ENCODE peak calls at places on chromosomes 16 and 17, in seven cellular contexts. U is MM.1S, W is BE2C, S is left ventricle myocardium inferior, H is lung, A is adrenal gland, Y is Panc1. B is an unnamed sample. For H3K4me1 and H3K9me3, the result is how much of the 10 kb centered on the place peaks cover.

GRCh38 chr17:40618754-40619625 is 28.6 kb downstream of the SMARCE1 start:
- DNase-seq in U (no peak), W (no peak), S (no peak), H (peak), A (no peak), Y (no peak), B (no peak)

GRCh38 chr17:82647593-82648164 is 565 bp downstream of the WDR45B start:
- DNase-seq in U (peak), W (peak), S (no peak), H (peak), A (peak), Y (no peak), B (no peak)

GRCh38 chr17:65750678-65751077 is 189.2 kb upstream of the AXIN2 start:
- DNase-seq in U (peak), W (peak), S (peak), H (peak), A (peak), Y (peak), B (no peak)

GRCh38 chr16:30374538-30374937 is at the start of gene MYL11:
- DNase-seq in U (no peak), W (no peak), S (no peak), H (no peak), A (no peak), Y (no peak), B (no peak)

GRCh38 chr17:77086433-77087010 is 54.2 kb upstream of the SEC14L1 start:
- DNase-seq in U (peak), W (peak), S (peak), H (peak), A (peak), Y (peak), B (peak)

GRCh38 chr16:89360760-89361435 is 129.5 kb downstream of the ANKRD11 start:
- DNase-seq in U (no peak), W (no peak), S (no peak), H (no peak), A (no peak), Y (no peak), B (no peak)

GRCh38 chr17:62676952-62677596 is 49.6 kb downstream of the MRC2 start:
- DNase-seq in U (no peak), W (no peak), S (no peak), H (no peak), A (no peak), Y (no peak), B (no peak)

GRCh38 chr16:57953857-57954256 is 17.1 kb downstream of the CNGB1 start:
- DNase-seq in U (no peak), W (no peak), S (no peak), H (no peak), A (no peak), Y (no peak), B (no peak)

GRCh38 chr17:32962320-32962707 is 29.3 kb upstream of the SPACA3 start:
- DNase-seq in U (no peak), W (no peak), S (no peak), H (no peak), A (no peak), Y (no peak), B (no peak)

GRCh38 chr16:35562471-35562870 is 2103.1 kb downstream of the TP53TG3F start:
- DNase-seq in U (peak), W (no peak), S (no peak), H (no peak), A (no peak), Y (no peak), B (no peak)

GRCh38 chr17:63405741-63406261 is 40.3 kb downstream of the CYB561 start:
- DNase-seq in U (peak), W (no peak), S (no peak), H (no peak), A (no peak), Y (no peak), B (peak)

GRCh38 chr16:11315499-11315898 is 29.8 kb upstream of the RMI2 start:
- DNase-seq in U (no peak), W (no peak), S (no peak), H (no peak), A (no peak), Y (no peak), B (no peak)

GRCh38 chr17:3979276-3979583 is 15.0 kb upstream of the ATP2A3 start:
- DNase-seq in U (no peak), W (no peak), S (no peak), H (no peak), A (no peak), Y (no peak), B (no peak)

GRCh38 chr17:79243603-79243990 is 169.0 kb downstream of the ENGASE start:
- DNase-seq in U (no peak), W (no peak), S (no peak), H (no peak), A (no peak), Y (no peak), B (no peak)

GRCh38 chr17:79244665-79245064 is 170.0 kb downstream of the ENGASE start:
- DNase-seq in U (no peak), W (no peak), S (no peak), H (no peak), A (no peak), Y (no peak), B (no peak)

GRCh38 chr17:79243996-79244395 is 169.4 kb downstream of the ENGASE start:
- DNase-seq in U (no peak), W (no peak), S (no peak), H (no peak), A (no peak), Y (no peak), B (no peak)

GRCh38 chr17:79242393-79242792 is 167.8 kb downstream of the ENGASE start:
- DNase-seq in U (no peak), W (no peak), S (no peak), H (no peak), A (no peak), Y (no peak), B (no peak)

GRCh38 chr17:79242873-79243602 is 168.4 kb downstream of the ENGASE start:
- DNase-seq in U (no peak), W (no peak), S (no peak), H (no peak), A (no peak), Y (no peak), B (no peak)
- H3K4me3 ChIP-seq in U (no peak), W (no peak), S (no peak), H (no peak), A (no peak), Y (no peak), B (no peak)

DNA sequence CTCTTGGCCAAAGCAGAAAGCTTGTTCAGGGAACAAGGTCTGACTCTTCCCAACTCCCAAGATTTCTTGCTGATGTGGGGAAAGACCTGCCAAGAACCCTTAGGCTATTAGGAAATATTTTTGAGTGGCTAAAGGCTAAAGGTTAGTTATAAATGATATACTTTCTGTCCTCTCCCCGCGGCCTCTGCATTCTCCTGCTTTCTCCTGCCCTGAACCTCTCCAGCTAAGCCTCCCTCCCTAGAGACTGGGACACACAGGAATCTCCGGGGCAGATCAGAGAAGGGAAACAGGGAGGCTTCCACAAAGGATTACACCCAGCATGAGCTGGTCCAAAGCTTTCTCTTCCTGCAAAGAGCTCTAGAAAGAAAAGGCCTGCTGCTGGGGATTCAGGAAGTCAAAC is 2.3 kb downstream of the SLC43A2 start:
- DNase-seq in U (no peak), W (no peak), S (no peak), H (no peak), A (no peak), Y (no peak), B (peak)
- H3K4me1 ChIP-seq in U (under half), W (under half), S (under half), H (under half), A (under half), Y (under half), B (under half)

DNA sequence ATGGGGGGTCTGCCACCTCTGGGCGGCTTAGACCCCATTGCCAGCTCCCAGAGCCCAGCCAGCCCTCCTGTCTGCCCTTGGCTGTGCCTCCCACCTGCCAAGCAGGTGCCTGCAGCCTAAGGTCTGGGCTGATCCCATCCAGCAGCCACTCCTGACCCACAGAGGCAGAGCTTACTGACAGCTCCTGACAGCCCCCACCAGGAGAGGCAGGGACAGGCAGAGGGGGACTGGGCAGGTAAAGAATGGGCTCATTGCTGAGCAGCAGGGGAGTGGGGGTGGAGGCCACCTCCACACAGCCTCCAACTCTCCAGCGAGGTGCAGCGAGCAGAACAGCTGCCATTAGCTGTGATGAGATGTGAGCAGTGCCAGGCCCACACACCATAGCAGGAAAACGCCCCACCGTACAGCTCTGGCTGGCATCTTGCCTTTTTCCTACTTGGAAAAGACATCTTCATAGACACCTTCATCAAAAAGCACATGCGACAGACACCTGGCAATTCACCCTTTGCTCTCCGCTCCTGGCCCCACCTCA is 164.4 kb downstream of the C16orf78 start:
- DNase-seq in U (no peak), W (no peak), S (no peak), H (no peak), A (no peak), Y (no peak), B (no peak)
- H3K9me3 ChIP-seq in U (under half), W (under half), S (under half), H (under half), A (under half), Y (under half), B (under half)

DNA sequence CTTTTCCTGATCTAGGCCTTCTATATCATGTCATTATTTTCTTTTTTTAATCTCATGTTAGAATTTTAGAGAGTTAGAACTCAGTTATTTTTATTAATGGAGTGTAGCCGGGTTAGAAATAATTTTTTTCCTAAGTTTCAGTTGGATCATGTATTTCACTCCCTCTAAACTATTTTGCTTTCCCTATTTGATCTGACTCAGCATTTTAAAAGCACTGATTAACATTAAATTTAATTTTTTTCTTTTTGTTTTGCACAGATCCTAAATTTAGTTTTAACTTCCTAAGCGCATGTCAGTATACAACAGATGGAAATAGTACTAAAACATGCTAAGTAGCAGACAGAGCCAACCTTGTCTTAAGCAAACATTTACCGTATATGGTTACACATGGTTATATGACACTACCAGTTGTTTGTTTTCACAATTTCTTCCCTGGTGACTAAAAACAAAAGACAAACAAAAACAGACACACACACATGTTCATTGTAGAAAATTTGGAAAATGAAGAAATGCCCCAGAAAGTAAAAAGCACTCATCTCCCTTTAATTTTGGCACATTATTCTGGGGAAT is 33.6 kb upstream of the RAB11FIP4 start:
- DNase-seq in U (no peak), W (no peak), S (no peak), H (no peak), A (no peak), Y (no peak), B (no peak)
- H3K4me3 ChIP-seq in U (no peak), W (no peak), S (no peak), H (no peak), A (no peak), Y (no peak), B (no peak)

GRCh38 chr17:49966767-49967166 is 2.2 kb upstream of the DLX4 start:
- DNase-seq in U (no peak), W (no peak), S (no peak), H (no peak), A (no peak), Y (no peak), B (no peak)
- H3K4me1 ChIP-seq in U (under half), W (under half), S (under half), H (under half), A (under half), Y (under half), B (under half)

DNA sequence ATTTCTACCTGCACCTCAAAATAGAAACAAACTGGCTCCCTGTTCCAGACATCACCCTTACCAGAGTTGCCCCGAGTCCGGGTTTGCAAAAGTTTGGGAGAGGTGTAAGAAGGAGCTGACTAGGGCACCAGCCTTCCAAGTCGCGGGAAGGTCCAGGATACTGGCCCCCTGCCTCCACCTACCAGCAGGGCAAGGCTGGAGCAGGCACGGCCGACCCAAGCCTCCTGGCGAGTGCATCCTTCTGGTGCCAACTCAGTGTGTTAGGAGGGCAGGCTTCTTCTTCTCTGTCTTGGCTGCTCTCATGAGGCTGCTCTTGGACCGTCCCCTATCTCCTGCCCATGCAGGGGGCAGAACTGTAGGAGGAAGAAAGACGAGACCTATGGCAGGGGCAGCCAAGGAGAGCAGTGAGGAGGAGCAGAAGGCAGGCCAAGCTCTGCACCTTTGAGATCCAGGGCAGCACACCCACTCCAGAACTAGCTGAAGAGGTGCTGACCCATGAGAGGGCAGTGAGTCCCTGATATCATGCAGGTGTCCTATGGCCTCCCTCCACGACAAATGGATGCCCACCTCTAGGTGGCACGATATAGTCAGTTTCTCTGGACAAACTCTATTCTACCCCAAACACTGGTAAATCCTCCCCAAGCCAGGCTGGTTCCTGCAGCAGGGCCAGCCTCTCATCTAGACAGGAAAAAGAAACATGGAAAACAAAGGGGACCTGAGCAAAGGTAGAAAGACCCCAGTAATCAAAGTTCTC is 54.4 kb downstream of the CYTH1 start:
- DNase-seq in U (peak), W (no peak), S (no peak), H (no peak), A (no peak), Y (no peak), B (no peak)
- H3K9me3 ChIP-seq in U (under half), W (under half), S (under half), H (under half), A (under half), Y (under half), B (under half)

GRCh38 chr17:78804777-78805176 is 22.7 kb upstream of the CYTH1 start:
- DNase-seq in U (no peak), W (no peak), S (no peak), H (no peak), A (no peak), Y (no peak), B (no peak)
- H3K4me3 ChIP-seq in U (no peak), W (no peak), S (no peak), H (no peak), A (no peak), Y (no peak), B (no peak)

DNA sequence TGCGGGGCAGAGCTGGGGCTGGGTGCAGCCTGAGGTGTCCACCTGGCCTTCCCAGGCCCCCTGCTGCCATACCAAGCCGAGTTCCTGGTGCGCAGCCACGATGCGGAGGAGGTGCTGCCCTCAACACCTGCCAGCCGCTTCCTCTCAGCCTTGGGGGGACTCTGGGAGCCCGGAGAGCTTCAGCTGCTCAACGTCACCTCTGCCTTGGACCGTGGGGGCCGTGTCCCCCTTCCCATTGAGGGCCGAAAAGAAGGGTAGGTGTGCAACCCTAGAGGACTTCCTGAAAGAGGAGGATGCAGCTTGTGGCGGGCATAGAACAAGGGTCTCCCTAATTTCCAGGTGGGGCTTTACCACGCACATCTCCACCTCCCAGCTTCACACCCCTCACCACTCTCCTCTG is 2.5 kb downstream of the SGCA start:
- DNase-seq in U (no peak), W (no peak), S (no peak), H (no peak), A (no peak), Y (no peak), B (no peak)
- H3K4me1 ChIP-seq in U (under half), W (under half), S (half or more), H (under half), A (under half), Y (under half), B (under half)

B was measured in HAP-1.